ENCODE peak calls at places on chromosomes 11 and 22, in eight cellular contexts. U is lung; Q is adrenal gland; O is CD8-positive, alpha-beta memory T cell; B is effector memory CD4-positive, alpha-beta T cell; J is HL-60; A is vagina; Z is endothelial cell of umbilical vein. I is an unnamed sample.

GRCh38 chr22:47781427-47782111 is 1019.1 kb downstream of the TBC1D22A start:
- DNase-seq in U (no peak), Q (no peak), J (no peak), B (no peak), A (peak), Z (no peak), O (no peak), I (no peak)

GRCh38 chr11:114202011-114202609 is 94.1 kb upstream of the NNMT start:
- DNase-seq in J (no peak), U (no peak), B (no peak), O (no peak), Q (no peak), A (no peak), Z (peak), I (no peak)

GRCh38 chr11:77141475-77141874 is 13.4 kb downstream of the MYO7A start:
- DNase-seq in O (no peak), A (no peak), U (no peak), J (no peak), Z (no peak), B (no peak), Q (no peak), I (no peak)

GRCh38 chr11:126282742-126283591 is at the start of gene TIRAP:
- DNase-seq in B (peak), J (peak), U (peak), O (peak), Z (peak), Q (peak), A (no peak), I (peak)

GRCh38 chr22:37193629-37194191 is 5.7 kb upstream of the C1QTNF6 start:
- DNase-seq in B (peak), J (no peak), Q (peak), U (no peak), O (peak), A (no peak), Z (peak), I (no peak)

GRCh38 chr22:49202226-49202625 is 625.4 kb downstream of the BRD1 start:
- DNase-seq in B (no peak), Z (no peak), O (no peak), Q (peak), J (no peak), U (no peak), A (peak), I (no peak)

GRCh38 chr11:61747389-61748285 is 4.8 kb upstream of the MYRF start:
- DNase-seq in A (no peak), O (no peak), B (no peak), U (peak), Z (peak), Q (peak), J (peak), I (peak)

GRCh38 chr11:17230867-17231851 is 23.4 kb upstream of the PIK3C2A start:
- DNase-seq in J (no peak), O (no peak), B (no peak), U (no peak), A (no peak), Q (no peak), Z (no peak), I (no peak)

GRCh38 chr22:30221121-30221992 is 25.2 kb downstream of the LIF start:
- DNase-seq in J (peak), O (peak), B (peak), Z (no peak), Q (no peak), U (no peak), A (no peak), I (no peak)

GRCh38 chr11:129937592-129938238 is 42.3 kb upstream of the NFRKB start:
- DNase-seq in O (no peak), Z (no peak), B (no peak), Q (no peak), U (no peak), A (no peak), J (no peak), I (no peak)

GRCh38 chr11:117970400-117971024 is 15.7 kb upstream of the IL10RA start:
- DNase-seq in A (no peak), O (peak), U (peak), Q (peak), B (no peak), J (peak), Z (peak), I (no peak)

GRCh38 chr22:41919357-41920224 is 4.7 kb upstream of the SHISA8 start:
- DNase-seq in O (peak), U (peak), A (no peak), J (no peak), B (no peak), Z (no peak), Q (peak), I (no peak)

GRCh38 chr11:13278620-13279486 is 1.3 kb downstream of the BMAL1 start:
- DNase-seq in J (no peak), B (no peak), U (no peak), Z (peak), O (no peak), A (no peak), Q (no peak), I (no peak)

GRCh38 chr11:117993988-117994741 is 8.0 kb downstream of the IL10RA start:
- DNase-seq in A (no peak), O (no peak), B (no peak), Z (no peak), U (no peak), Q (peak), J (no peak), I (peak)

GRCh38 chr11:132234878-132235277 is 864.5 kb downstream of the NTM start:
- DNase-seq in O (no peak), U (no peak), Q (no peak), Z (no peak), B (no peak), A (no peak), J (no peak), I (no peak)

GRCh38 chr11:64684357-64684756 is 38.6 kb downstream of the NRXN2 start:
- DNase-seq in Z (no peak), B (no peak), O (no peak), Q (no peak), A (no peak), J (no peak), U (no peak), I (no peak)

GRCh38 chr11:94325681-94326080 is 21.3 kb downstream of the IZUMO1R start:
- DNase-seq in U (no peak), Z (peak), B (peak), A (no peak), O (peak), Q (no peak), J (no peak), I (no peak)

GRCh38 chr22:22930571-22931556 is 43.2 kb downstream of the IGLL5 start:
- DNase-seq in A (no peak), Z (no peak), J (no peak), B (no peak), O (no peak), U (no peak), Q (no peak), I (no peak)

GRCh38 chr11:73262851-73263495 is 9.2 kb upstream of the P2RY6 start:
- DNase-seq in Z (no peak), B (no peak), O (no peak), A (no peak), U (no peak), Q (peak), J (no peak), I (no peak)

GRCh38 chr11:19714387-19715363 is 2.0 kb downstream of the NAV2 start:
- DNase-seq in A (no peak), J (no peak), Q (peak), U (peak), O (no peak), B (no peak), Z (peak), I (no peak)

GRCh38 chr22:46996595-46997310 is 234.3 kb downstream of the TBC1D22A start:
- DNase-seq in O (no peak), Z (peak), J (no peak), U (no peak), Q (no peak), A (no peak), B (no peak), I (no peak)

GRCh38 chr22:49548356-49549202 is 279.1 kb downstream of the BRD1 start:
- DNase-seq in U (no peak), A (no peak), B (no peak), Q (peak), J (no peak), Z (no peak), O (no peak), I (no peak)

GRCh38 chr11:132402056-132402684 is 1031.8 kb downstream of the NTM start:
- DNase-seq in J (no peak), Z (no peak), U (no peak), B (no peak), Q (no peak), O (no peak), A (no peak), I (no peak)

GRCh38 chr11:19673924-19674390 is 38.7 kb upstream of the NAV2 start:
- DNase-seq in O (no peak), A (no peak), Q (peak), B (no peak), U (peak), Z (peak), J (no peak), I (peak)

GRCh38 chr22:22940961-22941605 is 53.5 kb downstream of the IGLL5 start:
- DNase-seq in O (peak), B (no peak), A (no peak), U (no peak), J (no peak), Q (no peak), Z (no peak), I (peak)

GRCh38 chr11:85941380-85941973 is 86.3 kb downstream of the CCDC83 start:
- DNase-seq in B (no peak), A (no peak), Z (peak), Q (peak), J (no peak), U (peak), O (no peak), I (peak)

GRCh38 chr11:14904745-14905103 is 12.7 kb upstream of the CYP2R1 start:
- DNase-seq in Q (peak), J (no peak), Z (peak), U (peak), A (no peak), O (peak), B (peak), I (peak)

GRCh38 chr11:122776546-122776945 is 61.8 kb upstream of the CRTAM start:
- DNase-seq in U (no peak), Z (no peak), J (no peak), Q (no peak), B (no peak), A (no peak), O (no peak), I (no peak)

GRCh38 chr22:49693416-49693815 is 134.3 kb downstream of the BRD1 start:
- DNase-seq in Q (no peak), J (no peak), B (no peak), A (no peak), Z (no peak), O (no peak), U (no peak), I (no peak)

GRCh38 chr22:39396156-39396796 is 3.3 kb upstream of the TAB1 start:
- DNase-seq in Q (no peak), O (no peak), J (no peak), B (no peak), U (no peak), Z (peak), A (no peak), I (no peak)

GRCh38 chr11:119015054-119015611 is 3.0 kb downstream of the RPS25 start:
- DNase-seq in Z (no peak), B (no peak), U (no peak), O (no peak), Q (no peak), A (no peak), J (no peak), I (no peak)

GRCh38 chr11:79182794-79183193 is 258.0 kb downstream of the TENM4 start:
- DNase-seq in B (no peak), Q (no peak), Z (no peak), O (no peak), U (no peak), A (no peak), J (no peak), I (no peak)

GRCh38 chr11:120565436-120566155 is 54.0 kb downstream of the GRIK4 start:
- DNase-seq in A (no peak), O (no peak), J (no peak), U (no peak), Q (no peak), Z (no peak), B (no peak), I (no peak)

GRCh38 chr11:77127674-77127968 is 425 bp upstream of the MYO7A start:
- DNase-seq in Z (no peak), B (no peak), A (no peak), O (no peak), J (no peak), Q (no peak), U (no peak), I (no peak)

GRCh38 chr11:17972987-17973386 is 39.9 kb downstream of the SERGEF start:
- DNase-seq in U (no peak), A (no peak), J (no peak), B (no peak), Z (peak), Q (peak), O (no peak), I (no peak)

GRCh38 chr11:72864692-72865655 is 50.8 kb downstream of the ATG16L2 start:
- DNase-seq in O (no peak), B (no peak), Q (no peak), J (no peak), Z (peak), A (no peak), U (no peak), I (no peak)

GRCh38 chr22:45284705-45285305 is at the start of gene UPK3A:
- DNase-seq in J (no peak), Z (peak), O (peak), A (no peak), U (peak), Q (peak), B (peak), I (no peak)

GRCh38 chr22:45290410-45290936 is 5.7 kb downstream of the UPK3A start:
- DNase-seq in Q (no peak), B (no peak), Z (no peak), U (no peak), A (no peak), O (peak), J (no peak), I (no peak)

GRCh38 chr22:45280995-45281394 is 3.8 kb upstream of the UPK3A start:
- DNase-seq in J (no peak), Z (no peak), A (no peak), Q (no peak), O (no peak), B (no peak), U (no peak), I (no peak)

GRCh38 chr22:45286854-45287551 is 2.3 kb downstream of the UPK3A start:
- DNase-seq in Q (no peak), A (no peak), O (peak), J (no peak), U (no peak), B (no peak), Z (no peak), I (no peak)

GRCh38 chr22:45285431-45286058 is 796 bp downstream of the UPK3A start:
- DNase-seq in J (no peak), Z (no peak), B (no peak), U (no peak), A (no peak), O (peak), Q (no peak), I (no peak)
- H3K4me3 ChIP-seq in J (no peak), Z (no peak), B (no peak), U (no peak), A (no peak), O (no peak), Q (no peak), I (no peak)

GRCh38 chr22:35310556-35311550 is 11.2 kb downstream of the TOM1 start:
- DNase-seq in U (no peak), J (no peak), Z (no peak), Q (no peak), O (no peak), B (no peak), A (no peak), I (no peak)
- H3K27ac ChIP-seq in U (peak), J (no peak), Z (peak), Q (no peak), O (no peak), B (peak), A (no peak), I (no peak)

GRCh38 chr11:66292543-66293332 is 1.0 kb downstream of the TMEM151A start:
- DNase-seq in O (no peak), B (no peak), A (no peak), U (no peak), Q (no peak), J (no peak), Z (no peak), I (no peak)

GRCh38 chr11:66291706-66292542 is at the start of gene TMEM151A:
- DNase-seq in Z (no peak), A (no peak), O (no peak), J (no peak), U (no peak), Q (no peak), B (no peak), I (no peak)

GRCh38 chr11:66294626-66295620 is 3.2 kb downstream of the TMEM151A start:
- DNase-seq in A (no peak), J (no peak), O (no peak), Q (no peak), Z (no peak), U (no peak), B (no peak), I (no peak)

GRCh38 chr11:66293352-66293751 is 1.7 kb downstream of the TMEM151A start:
- DNase-seq in A (no peak), U (no peak), Q (no peak), Z (no peak), B (no peak), O (no peak), J (no peak), I (no peak)

GRCh38 chr11:66293777-66294625 is 2.3 kb downstream of the TMEM151A start:
- DNase-seq in U (no peak), Q (no peak), Z (no peak), A (no peak), J (no peak), O (no peak), B (no peak), I (no peak)
- H3K4me3 ChIP-seq in U (no peak), Q (no peak), Z (no peak), A (no peak), J (no peak), O (no peak), B (no peak), I (no peak)

DNA sequence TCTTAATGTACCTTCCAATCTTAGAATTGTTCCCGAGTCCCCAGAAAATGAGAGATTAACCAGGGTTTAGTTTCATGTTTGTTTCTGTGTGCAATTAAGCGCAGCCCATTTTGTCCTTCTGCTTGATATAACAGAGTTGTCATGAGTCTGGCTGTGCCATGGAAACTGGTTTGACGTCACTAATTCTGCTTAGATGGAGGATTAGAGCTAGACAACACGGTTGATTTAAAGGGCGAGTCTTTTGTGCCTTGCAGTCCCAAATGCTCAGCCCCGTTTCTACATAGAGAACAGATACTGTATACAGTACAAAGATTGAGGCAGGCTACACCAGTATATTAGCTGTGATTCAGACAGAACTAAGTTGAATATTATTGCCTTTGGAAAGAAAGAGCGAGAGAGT is 45.5 kb upstream of the ALKBH3 start:
- DNase-seq in A (no peak), B (no peak), Z (no peak), O (no peak), U (no peak), J (no peak), Q (no peak), I (no peak)
- H3K27ac ChIP-seq in A (no peak), B (no peak), Z (no peak), O (no peak), U (no peak), J (no peak), Q (no peak), I (no peak)

GRCh38 chr11:2944953-2945756 is 15.9 kb upstream of the PHLDA2 start:
- DNase-seq in B (no peak), A (no peak), O (no peak), Z (peak), J (no peak), U (peak), Q (peak), I (peak)

GRCh38 chr11:2943711-2944118 is 14.5 kb upstream of the PHLDA2 start:
- DNase-seq in A (no peak), J (no peak), U (no peak), Z (no peak), B (no peak), Q (no peak), O (no peak), I (no peak)

GRCh38 chr11:2944530-2944929 is 15.3 kb upstream of the PHLDA2 start:
- DNase-seq in J (no peak), Q (no peak), A (no peak), Z (no peak), U (no peak), B (no peak), O (no peak), I (no peak)

GRCh38 chr11:2947744-2948143 is 18.5 kb upstream of the PHLDA2 start:
- DNase-seq in B (no peak), A (no peak), O (no peak), J (no peak), Z (no peak), U (no peak), Q (no peak), I (no peak)

DNA sequence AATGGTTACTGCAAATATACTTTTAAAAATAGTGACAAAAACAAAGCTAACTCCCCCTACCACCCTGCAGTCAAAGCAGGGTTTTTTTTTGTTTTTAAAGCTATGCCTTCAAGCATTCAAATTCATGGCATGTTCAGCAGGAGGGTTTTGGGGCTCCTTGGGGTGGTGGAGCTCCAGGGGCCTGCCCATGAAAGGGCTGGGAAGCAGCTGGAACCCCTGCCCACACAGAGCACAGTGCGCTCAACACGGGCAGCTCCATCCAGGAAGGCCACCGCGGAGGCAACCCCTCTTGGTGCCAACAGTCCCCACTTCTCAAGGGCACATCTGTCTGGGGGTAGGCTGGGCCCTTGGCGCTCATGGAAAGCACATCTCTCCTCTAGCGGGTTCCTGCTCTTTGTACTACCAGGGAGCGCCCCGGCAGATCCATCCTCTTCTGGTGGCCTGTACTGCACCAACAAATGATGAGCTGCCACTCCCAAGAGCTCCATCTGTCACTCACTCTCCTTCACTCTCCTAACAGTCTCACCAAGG is 16.6 kb upstream of the PHLDA2 start:
- DNase-seq in Z (no peak), B (no peak), O (no peak), A (no peak), Q (peak), J (no peak), U (no peak), I (no peak)
- H3K4me3 ChIP-seq in Z (no peak), B (no peak), O (no peak), A (no peak), Q (no peak), J (no peak), U (no peak), I (no peak)

I was measured in tibial nerve.